ENCODE peak calls at places on chromosomes 5 and 9, in eight cellular contexts. J, D, F, C, S, A, P and G are unnamed samples.

GRCh38 chr5:34656001-34656699 is at the start of gene RAI14:
- DNase-seq in S (peak; percentile 78), D (peak; percentile 14), F (no peak), C (peak; percentile 75), A (peak; percentile 98), P (peak; percentile 25), J (peak; percentile 88), G (peak; percentile 76)

GRCh38 chr5:84688566-84688965 is 303.9 kb upstream of the EDIL3 start:
- DNase-seq in F (peak; percentile 90), S (no peak), D (no peak), J (no peak), P (no peak), A (no peak), C (no peak), G (no peak)

GRCh38 chr9:108162664-108163063 is 673.1 kb upstream of the KLF4 start:
- DNase-seq in F (no peak), A (no peak), S (no peak), J (no peak), C (no peak), D (no peak), P (no peak), G (no peak)

GRCh38 chr5:36027711-36028110 is 36.5 kb upstream of the UGT3A1 start:
- DNase-seq in D (no peak), F (no peak), S (no peak), P (no peak), C (no peak), A (no peak), J (no peak), G (no peak)

GRCh38 chr5:1001406-1002270 is 7.0 kb upstream of the NKD2 start:
- DNase-seq in C (no peak), F (no peak), S (no peak), D (no peak), A (no peak), J (peak; percentile 1), P (no peak), G (peak; percentile 4)

GRCh38 chr5:142356716-142357468 is 32.1 kb upstream of the SPRY4 start:
- DNase-seq in F (no peak), C (peak; percentile 56), A (peak; percentile 87), P (peak; percentile 32), D (peak; percentile 89), S (peak; percentile 54), J (peak; percentile 86), G (peak; percentile 75)

GRCh38 chr5:74130141-74130897 is 504.3 kb downstream of the ARHGEF28 start:
- DNase-seq in J (no peak), P (peak; percentile 97), C (no peak), D (no peak), F (no peak), A (no peak), S (peak; percentile 95), G (no peak)

GRCh38 chr9:94809778-94810177 is 83.3 kb downstream of the AOPEP start:
- DNase-seq in A (no peak), D (no peak), F (no peak), S (no peak), P (no peak), C (no peak), J (no peak), G (no peak)

GRCh38 chr5:92421937-92422336 is 1038.8 kb upstream of the ARRDC3 start:
- DNase-seq in A (no peak), F (no peak), D (no peak), S (no peak), J (no peak), C (no peak), P (no peak), G (no peak)

GRCh38 chr9:112218908-112219307 is 43.8 kb upstream of the SUSD1 start:
- DNase-seq in S (no peak), P (no peak), F (no peak), A (no peak), C (no peak), J (no peak), D (peak; percentile 7), G (no peak)